ENCODE peak calls at places on chromosomes 7 and 10, in seven cellular contexts. O is GM12878, B is Peyer's patch, V is astrocyte of the spinal cord, X is adrenal gland, C is OCI-LY7, M is AG04449. I is an unnamed sample.

GRCh38 chr10:114648368-114648767 is 9.7 kb downstream of the ABLIM1 start:
- DNase-seq in M (peak), C (no peak), O (no peak), X (peak), V (peak), B (no peak), I (peak)

GRCh38 chr7:18177815-18178660 is 150.4 kb upstream of the PRPS1L1 start:
- DNase-seq in B (no peak), C (no peak), O (peak), M (no peak), X (no peak), V (peak), I (no peak)

GRCh38 chr10:10532274-10532673 is 485.4 kb upstream of the CELF2 start:
- DNase-seq in V (no peak), B (no peak), X (no peak), M (no peak), O (no peak), C (no peak), I (no peak)

GRCh38 chr10:36779238-36779846 is 346.1 kb upstream of the ANKRD30A start:
- DNase-seq in X (peak), M (peak), C (no peak), B (no peak), O (no peak), V (peak), I (no peak)

GRCh38 chr7:95476072-95476845 is 9.5 kb upstream of the ASB4 start:
- DNase-seq in B (no peak), O (no peak), V (peak), C (no peak), X (no peak), M (no peak), I (no peak)

GRCh38 chr7:142334236-142334635 is 76.4 kb upstream of the PRSS58 start:
- DNase-seq in B (no peak), V (no peak), X (no peak), M (no peak), C (no peak), O (no peak), I (no peak)

GRCh38 chr7:148374698-148375259 is 215.8 kb upstream of the C7orf33 start:
- DNase-seq in X (no peak), C (no peak), O (no peak), B (no peak), V (no peak), M (no peak), I (no peak)

GRCh38 chr10:103942866-103943265 is 24.1 kb upstream of the SLK start:
- DNase-seq in C (no peak), X (no peak), M (no peak), B (no peak), O (no peak), V (no peak), I (no peak)

GRCh38 chr7:157235357-157236018 is 96.8 kb downstream of the UBE3C start:
- DNase-seq in O (no peak), B (no peak), V (peak), C (no peak), X (no peak), M (no peak), I (no peak)

GRCh38 chr10:9222917-9223316 is 1168.4 kb downstream of the GATA3 start:
- DNase-seq in X (no peak), O (no peak), B (no peak), C (no peak), V (peak), M (no peak), I (peak)

GRCh38 chr10:24254180-24254579 is 45.2 kb downstream of the KIAA1217 start:
- DNase-seq in O (no peak), X (no peak), V (peak), M (no peak), C (no peak), B (no peak), I (no peak)

GRCh38 chr10:102812213-102812876 is 24.9 kb downstream of the CYP17A1 start:
- DNase-seq in O (no peak), C (peak), B (peak), X (no peak), V (no peak), M (no peak), I (no peak)

GRCh38 chr10:43137971-43138756 is at the start of gene CSGALNACT2:
- DNase-seq in V (peak), M (no peak), X (peak), B (peak), C (peak), O (no peak), I (no peak)

GRCh38 chr10:86971146-86971991 is 3.1 kb downstream of the ADIRF start:
- DNase-seq in C (no peak), O (peak), M (no peak), B (peak), V (peak), X (peak), I (no peak)
- TF ChIP-seq CTCF in C (no peak), O (no peak), M (peak), B (no peak), V (no peak), X (peak), I (peak)

GRCh38 chr7:26074919-26075318 is 77.1 kb upstream of the NFE2L3 start:
- DNase-seq in C (no peak), B (no peak), X (no peak), M (no peak), V (no peak), O (no peak), I (no peak)

GRCh38 chr7:26081627-26082026 is 70.4 kb upstream of the NFE2L3 start:
- DNase-seq in V (no peak), C (no peak), X (no peak), B (peak), O (no peak), M (no peak), I (no peak)

GRCh38 chr7:26083113-26083512 is 68.9 kb upstream of the NFE2L3 start:
- DNase-seq in O (no peak), X (no peak), V (no peak), C (no peak), M (no peak), B (no peak), I (peak)

GRCh38 chr7:26073041-26073440 is 79.0 kb upstream of the NFE2L3 start:
- DNase-seq in V (no peak), O (no peak), M (no peak), B (no peak), C (no peak), X (no peak), I (no peak)

DNA sequence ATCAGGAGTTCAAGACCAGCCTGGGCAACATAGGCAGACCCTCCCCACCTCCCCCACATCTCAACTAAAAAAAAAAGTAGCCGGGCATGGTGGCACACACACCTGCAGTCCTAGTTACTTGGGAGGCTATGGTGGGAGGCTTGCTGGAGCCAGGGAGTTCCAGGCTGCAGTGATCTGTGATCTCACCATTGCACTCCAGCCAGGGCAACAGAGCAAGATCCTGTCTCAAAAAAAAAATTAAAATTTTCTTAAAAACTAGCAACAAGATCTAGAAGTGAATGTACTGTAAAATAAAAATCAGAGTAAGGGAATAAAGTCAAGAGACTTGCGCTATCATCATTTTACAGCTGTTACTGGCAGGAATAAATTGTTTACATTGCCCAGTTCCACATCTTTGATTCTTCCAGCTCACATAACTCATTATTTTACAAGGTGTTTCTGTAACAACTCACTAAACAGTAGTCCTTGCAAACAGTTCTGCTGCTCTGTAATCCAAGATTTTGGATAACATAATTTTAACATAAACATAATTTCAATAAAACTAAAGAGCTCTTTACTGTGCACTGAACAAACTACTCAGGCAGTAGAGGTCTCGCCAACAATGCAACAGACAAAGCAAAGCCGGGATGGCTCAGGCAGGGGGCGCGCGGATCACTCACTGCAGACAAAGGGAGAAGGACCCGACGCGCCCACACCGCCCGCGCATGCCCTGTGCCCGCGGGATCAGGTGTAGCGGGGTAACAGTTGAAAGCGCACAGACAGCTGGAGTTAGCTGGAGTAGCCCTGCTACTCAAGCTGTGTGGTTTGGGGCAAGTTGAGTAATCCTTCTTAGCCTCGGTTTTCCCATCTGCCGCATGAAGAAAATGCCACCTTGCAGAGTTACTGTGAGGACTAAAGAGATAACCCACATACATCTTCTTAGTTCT is 73.3 kb upstream of the NFE2L3 start:
- DNase-seq in B (peak), V (peak), O (peak), C (peak), M (no peak), X (peak), I (no peak)
- H3K4me3 ChIP-seq in B (no peak), V (no peak), O (no peak), C (no peak), M (no peak), X (no peak), I (no peak)

DNA sequence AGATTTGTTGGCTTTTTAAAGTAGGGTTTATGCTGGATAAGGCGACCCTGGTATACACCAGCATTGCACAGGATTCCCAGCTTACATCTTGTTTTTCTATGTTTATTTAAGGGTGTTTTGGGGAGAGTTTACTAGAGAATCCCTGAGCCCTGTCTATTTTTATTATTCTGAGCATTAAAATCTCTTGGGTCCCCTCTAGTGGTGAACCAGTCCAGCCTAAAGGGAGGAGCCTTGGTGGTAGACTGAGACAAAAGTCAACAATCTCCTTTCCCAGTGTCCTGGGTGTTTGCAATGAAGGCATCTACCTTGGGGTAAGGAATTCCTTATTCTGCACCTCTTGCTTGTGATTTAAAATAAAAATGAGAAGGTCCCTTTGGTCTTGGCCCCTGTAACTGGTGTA is 38.2 kb downstream of the ANTXRL start:
- DNase-seq in M (no peak), O (no peak), B (no peak), V (no peak), X (no peak), C (peak), I (no peak)
- TF ChIP-seq CTCF in M (peak), O (peak), B (peak), V (peak), X (peak), C (peak), I (peak)

GRCh38 chr10:37860494-37861190 is 3.2 kb upstream of the ZNF248 start:
- DNase-seq in C (no peak), O (no peak), B (no peak), V (peak), X (no peak), M (peak), I (peak)
- H3K4me3 ChIP-seq in C (no peak), O (no peak), B (no peak), V (no peak), X (no peak), M (no peak), I (no peak)

GRCh38 chr7:140983802-140984201 is 30.9 kb downstream of the MRPS33 start:
- DNase-seq in B (no peak), M (no peak), X (no peak), V (no peak), O (no peak), C (peak), I (no peak)
- TF ChIP-seq CTCF in B (peak), M (no peak), X (no peak), V (peak), O (no peak), C (peak), I (peak)

GRCh38 chr10:122057841-122058240 is 68.9 kb downstream of the TACC2 start:
- DNase-seq in C (no peak), M (no peak), V (no peak), B (no peak), O (no peak), X (no peak), I (no peak)

GRCh38 chr10:122068844-122069243 is 79.9 kb downstream of the TACC2 start:
- DNase-seq in O (no peak), X (no peak), V (no peak), M (no peak), B (no peak), C (no peak), I (no peak)

GRCh38 chr10:122060250-122060649 is 71.3 kb downstream of the TACC2 start:
- DNase-seq in O (no peak), C (no peak), X (no peak), M (no peak), V (peak), B (no peak), I (no peak)

GRCh38 chr10:122062831-122063674 is 74.1 kb downstream of the TACC2 start:
- DNase-seq in C (no peak), X (peak), O (no peak), M (no peak), V (peak), B (peak), I (peak)
- H3K4me3 ChIP-seq in C (no peak), X (no peak), O (no peak), M (no peak), V (no peak), B (no peak), I (no peak)

GRCh38 chr7:46928719-46929118 is 653.2 kb downstream of the TNS3 start:
- DNase-seq in M (no peak), B (no peak), C (no peak), X (no peak), O (no peak), V (no peak), I (no peak)
- TF ChIP-seq CTCF in M (no peak), B (no peak), C (no peak), X (no peak), O (no peak), V (no peak), I (no peak)

DNA sequence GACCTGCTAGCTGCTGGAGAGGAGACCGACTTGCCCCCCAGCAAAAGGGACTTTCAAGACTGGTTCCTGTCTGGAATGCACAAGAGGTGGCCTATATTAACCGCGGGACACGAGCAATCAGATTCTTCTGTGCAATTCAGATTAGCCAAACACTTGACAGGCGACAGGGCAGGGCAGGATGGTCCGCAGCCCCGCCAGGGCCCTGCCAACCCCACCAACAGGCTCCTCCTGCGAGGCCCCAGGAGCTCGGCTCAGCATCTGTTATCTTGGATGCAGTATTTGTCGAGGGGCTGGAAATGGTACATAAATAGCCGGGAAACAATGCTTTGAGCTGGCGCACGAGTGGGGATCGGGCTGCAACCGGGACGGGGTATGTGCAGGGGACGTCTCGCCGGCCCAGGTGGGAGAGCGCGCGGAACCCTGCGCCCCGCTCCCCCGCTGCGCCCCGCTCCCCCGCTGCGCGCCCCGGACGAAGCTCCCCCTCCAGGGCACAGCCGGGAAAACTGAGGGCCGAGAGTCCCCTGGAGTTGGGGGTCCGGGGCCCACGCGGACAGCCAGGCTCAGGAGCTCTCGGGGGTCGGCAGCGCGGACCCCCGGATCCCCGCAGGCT is 669 bp downstream of the RADIL start:
- DNase-seq in X (no peak), V (no peak), B (no peak), C (no peak), M (no peak), O (no peak), I (no peak)
- H3K4me3 ChIP-seq in X (peak), V (peak), B (peak), C (no peak), M (peak), O (no peak), I (peak)

GRCh38 chr7:140972344-140972743 is 42.4 kb downstream of the MRPS33 start:
- DNase-seq in B (no peak), C (no peak), M (no peak), O (no peak), X (no peak), V (no peak), I (no peak)

GRCh38 chr7:140967438-140967837 is 42.7 kb upstream of the BRAF start:
- DNase-seq in V (no peak), C (no peak), B (no peak), X (no peak), O (no peak), M (no peak), I (no peak)

GRCh38 chr7:140961117-140961516 is 36.4 kb upstream of the BRAF start:
- DNase-seq in B (no peak), O (no peak), C (no peak), M (no peak), V (no peak), X (no peak), I (no peak)

DNA sequence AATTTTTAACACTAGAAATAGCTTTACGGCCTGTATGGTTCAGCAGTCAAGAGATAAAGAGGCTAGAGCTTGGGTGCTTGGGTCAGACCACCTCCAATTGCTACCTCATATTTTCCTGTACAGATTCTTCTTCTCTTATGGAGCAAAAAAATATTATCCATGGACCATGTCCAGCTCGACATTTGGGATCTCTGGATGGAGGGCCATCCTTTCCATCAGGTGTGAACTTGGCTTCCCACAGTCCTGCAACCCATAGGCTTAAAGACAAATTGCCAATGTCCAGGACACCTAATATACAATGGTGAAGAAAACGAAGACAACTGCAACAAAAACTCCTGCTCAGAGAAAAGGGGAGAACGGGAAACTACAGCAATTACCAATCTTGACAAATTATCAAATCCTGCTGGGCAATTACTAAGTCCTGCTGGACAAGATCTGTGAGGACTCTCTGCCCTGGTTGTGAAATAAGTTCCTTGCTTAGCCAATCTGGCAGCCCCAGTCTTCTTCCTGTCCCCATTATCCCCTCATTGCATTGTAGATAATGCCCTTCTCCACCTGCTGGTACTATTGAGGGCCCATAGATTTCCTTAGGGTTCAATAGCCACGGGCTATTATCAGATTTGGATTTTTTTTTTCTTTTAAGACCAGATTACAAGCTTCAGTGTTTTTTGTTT is 42.0 kb upstream of the BRAF start:
- DNase-seq in V (no peak), B (no peak), X (no peak), C (no peak), O (no peak), M (no peak), I (no peak)
- TF ChIP-seq CTCF in V (no peak), B (no peak), X (no peak), C (no peak), O (no peak), M (no peak), I (no peak)

I was measured in retinal pigment epithelial cell.